ENCODE peak calls at places on chromosomes 3 and 15, in nine cellular contexts. N is tibial artery, E is iPS DF 6.9, J is aorta, Z is hepatocyte, A is IMR-90, G is mucosa of descending colon, U is heart right ventricle, M is HAP-1. K is an unnamed sample.

GRCh38 chr15:45439521-45439931 is 61.2 kb upstream of the GATM start:
- DNase-seq in N (no peak), E (no peak), J (no peak), Z (peak; percentile 52), A (no peak), G (peak; percentile 75), U (no peak), M (no peak), K (no peak)

GRCh38 chr3:194250104-194251002 is 100.8 kb downstream of the CPN2 start:
- DNase-seq in N (no peak), E (no peak), J (no peak), Z (peak; percentile 76), A (peak; percentile 25), G (peak; percentile 61), U (peak; percentile 88), M (no peak), K (no peak)

GRCh38 chr15:23588268-23588667 is 22.8 kb downstream of the MKRN3 start:
- DNase-seq in N (no peak), E (no peak), J (no peak), Z (no peak), A (no peak), G (no peak), U (no peak), M (no peak), K (no peak)

GRCh38 chr3:197367081-197367780 is 68.8 kb upstream of the DLG1 start:
- DNase-seq in N (no peak), E (no peak), J (no peak), Z (peak; percentile 44), A (peak; percentile 82), G (no peak), U (no peak), M (no peak), K (no peak)

GRCh38 chr15:48244923-48245322 is 38.8 kb downstream of the SLC12A1 start:
- DNase-seq in N (no peak), E (no peak), J (no peak), Z (no peak), A (no peak), G (no peak), U (no peak), M (no peak), K (no peak)

GRCh38 chr15:36601497-36601932 is 22.1 kb downstream of the CDIN1 start:
- DNase-seq in N (peak; percentile 83), E (no peak), J (peak; percentile 75), Z (peak; percentile 24), A (peak; percentile 89), G (peak; percentile 24), U (peak; percentile 77), M (no peak), K (no peak)

GRCh38 chr3:21803604-21804003 is 52.6 kb upstream of the ZNF385D start:
- DNase-seq in N (no peak), E (no peak), J (no peak), Z (no peak), A (no peak), G (no peak), U (no peak), M (no peak), K (no peak)

GRCh38 chr15:64462492-64462891 is 2.1 kb downstream of the ZNF609 start:
- DNase-seq in N (no peak), E (no peak), J (no peak), Z (no peak), A (no peak), G (no peak), U (no peak), M (no peak), K (no peak)

GRCh38 chr15:66901336-66902100 is 163.9 kb upstream of the SMAD3 start:
- DNase-seq in N (no peak), E (no peak), J (no peak), Z (no peak), A (peak; percentile 68), G (no peak), U (no peak), M (no peak), K (no peak)

GRCh38 chr3:194952882-194953281 is 267.2 kb downstream of the FAM43A start:
- DNase-seq in N (no peak), E (no peak), J (no peak), Z (peak; percentile 64), A (no peak), G (no peak), U (peak; percentile 48), M (no peak), K (no peak)

GRCh38 chr3:146680602-146681001 is 75.5 kb upstream of the PLSCR5 start:
- DNase-seq in N (no peak), E (no peak), J (no peak), Z (no peak), A (no peak), G (no peak), U (no peak), M (peak; percentile 12), K (no peak)

GRCh38 chr3:126538316-126538715 is 14.4 kb downstream of the CHST13 start:
- DNase-seq in N (peak; percentile 14), E (no peak), J (peak; percentile 67), Z (no peak), A (no peak), G (no peak), U (no peak), M (no peak), K (peak; percentile 32)

GRCh38 chr3:134149286-134149685 is 101.4 kb downstream of the RYK start:
- DNase-seq in N (no peak), E (no peak), J (no peak), Z (no peak), A (no peak), G (no peak), U (no peak), M (no peak), K (no peak)

GRCh38 chr15:62464705-62465104 is 299.6 kb upstream of the C2CD4B start:
- DNase-seq in N (no peak), E (no peak), J (no peak), Z (no peak), A (peak; percentile 67), G (no peak), U (no peak), M (peak; percentile 100), K (no peak)

GRCh38 chr3:29451901-29452300 is 171.0 kb downstream of the RBMS3 start:
- DNase-seq in N (no peak), E (no peak), J (no peak), Z (no peak), A (no peak), G (no peak), U (no peak), M (no peak), K (no peak)

GRCh38 chr3:13504161-13504831 is 24.2 kb downstream of the HDAC11 start:
- DNase-seq in N (no peak), E (no peak), J (peak; percentile 67), Z (no peak), A (peak; percentile 13), G (no peak), U (no peak), M (no peak), K (no peak)

GRCh38 chr3:780505-780904 is 312.3 kb upstream of the CNTN6 start:
- DNase-seq in N (no peak), E (no peak), J (no peak), Z (no peak), A (no peak), G (no peak), U (no peak), M (no peak), K (no peak)

GRCh38 chr15:76058714-76059319 is 968 bp upstream of the TMEM266 start:
- DNase-seq in N (no peak), E (no peak), J (no peak), Z (peak; percentile 43), A (no peak), G (peak; percentile 14), U (no peak), M (peak; percentile 47), K (no peak)

GRCh38 chr3:17065315-17065714 is 180.6 kb downstream of the PLCL2 start:
- DNase-seq in N (no peak), E (no peak), J (no peak), Z (no peak), A (no peak), G (no peak), U (no peak), M (no peak), K (no peak)

GRCh38 chr3:77169844-77170243 is 129.9 kb downstream of the ROBO2 start:
- DNase-seq in N (no peak), E (no peak), J (no peak), Z (no peak), A (no peak), G (no peak), U (no peak), M (no peak), K (no peak)

DNA sequence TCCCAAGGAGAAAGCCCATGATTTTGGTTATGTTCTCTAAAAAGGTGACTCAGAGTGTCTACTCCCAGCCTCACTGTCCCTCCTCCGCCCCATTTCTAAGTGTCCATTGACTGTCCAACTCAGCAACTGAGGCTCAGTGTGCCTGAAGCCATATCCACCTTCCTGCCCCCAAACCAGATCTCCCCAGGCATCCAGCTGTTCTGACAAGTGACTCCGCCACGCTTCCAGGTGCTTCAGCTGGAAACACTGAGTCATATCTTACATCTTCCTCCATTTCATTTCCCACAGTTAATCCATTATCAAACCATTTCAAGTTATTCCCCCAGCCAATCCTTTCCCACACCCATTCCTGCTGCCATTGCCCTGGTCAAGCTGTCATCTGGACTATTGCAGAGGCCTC is 17.2 kb downstream of the MAGEF1 start:
- DNase-seq in N (no peak), E (no peak), J (no peak), Z (no peak), A (no peak), G (no peak), U (no peak), M (no peak), K (no peak)
- H3K4me1 ChIP-seq in N (peaks cover 10% of the 10 kb centered on the region), E (peaks cover 3% of the 10 kb centered on the region), J (no peaks in the 10 kb centered on the region), Z (peaks cover 53% of the 10 kb centered on the region), A (peaks cover 18% of the 10 kb centered on the region), G (peaks cover 4% of the 10 kb centered on the region), U (peaks cover 27% of the 10 kb centered on the region), M (no peaks in the 10 kb centered on the region), K (peaks cover 8% of the 10 kb centered on the region)

DNA sequence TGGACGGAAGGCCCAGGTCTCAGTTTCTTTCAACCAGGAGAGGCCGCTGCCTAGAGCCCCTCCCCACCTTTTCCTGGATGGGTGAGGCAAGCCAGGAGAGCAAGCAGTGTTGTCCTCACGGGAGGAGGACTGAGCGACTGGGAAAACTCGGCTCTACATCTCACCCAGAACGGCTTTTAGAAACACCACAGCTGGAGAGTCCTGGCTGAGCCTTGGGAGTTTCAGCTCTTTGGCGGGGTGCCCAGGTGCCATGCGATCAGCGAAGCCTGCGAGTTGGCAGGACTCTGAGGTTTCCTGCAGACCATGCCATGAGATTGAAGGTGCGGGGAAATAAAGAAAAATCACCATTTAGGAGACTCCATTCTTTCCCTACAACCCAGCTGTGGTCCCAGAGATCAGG is 26.0 kb downstream of the PPCDC start:
- DNase-seq in N (peak; percentile 69), E (no peak), J (peak; percentile 94), Z (peak; percentile 58), A (peak; percentile 28), G (peak; percentile 38), U (peak; percentile 83), M (no peak), K (no peak)
- H3K4me1 ChIP-seq in N (peaks cover 45% of the 10 kb centered on the region), E (peaks cover 5% of the 10 kb centered on the region), J (no peaks in the 10 kb centered on the region), Z (peaks cover 38% of the 10 kb centered on the region), A (peaks cover 14% of the 10 kb centered on the region), G (peaks cover 23% of the 10 kb centered on the region), U (peaks cover 97% of the 10 kb centered on the region), M (no peaks in the 10 kb centered on the region), K (peaks cover 21% of the 10 kb centered on the region)

GRCh38 chr3:53250453-53250852 is 5.4 kb downstream of the TKT start:
- DNase-seq in N (no peak), E (no peak), J (no peak), Z (no peak), A (no peak), G (no peak), U (no peak), M (no peak), K (no peak)
- H3K4me1 ChIP-seq in N (peaks cover 58% of the 10 kb centered on the region), E (peaks cover 12% of the 10 kb centered on the region), J (no peaks in the 10 kb centered on the region), Z (peaks cover 21% of the 10 kb centered on the region), A (peaks cover 19% of the 10 kb centered on the region), G (peaks cover 26% of the 10 kb centered on the region), U (peaks cover 68% of the 10 kb centered on the region), M (peaks cover 44% of the 10 kb centered on the region), K (peaks cover 18% of the 10 kb centered on the region)

GRCh38 chr3:186492594-186492993 is 51.6 kb downstream of the CRYGS start:
- DNase-seq in N (no peak), E (no peak), J (no peak), Z (peak; percentile 27), A (no peak), G (no peak), U (no peak), M (no peak), K (no peak)
- H3K4me1 ChIP-seq in N (peaks cover 19% of the 10 kb centered on the region), E (no peaks in the 10 kb centered on the region), J (no peaks in the 10 kb centered on the region), Z (peaks cover 10% of the 10 kb centered on the region), A (no peaks in the 10 kb centered on the region), G (no peaks in the 10 kb centered on the region), U (no peaks in the 10 kb centered on the region), M (no peaks in the 10 kb centered on the region), K (no peaks in the 10 kb centered on the region)